ENCODE peak calls at places on chromosomes 3 and 15, in ten cellular contexts. O, V, H, W, C, G, A, L, R and E are unnamed samples.

GRCh38 chr3:196868297-196868661 is 559 bp downstream of the SENP5 start:
- DNase-seq in A (no peak), C (peak; percentile 28), R (peak; percentile 26), W (no peak), O (no peak), L (peak; percentile 19), H (peak; percentile 56), G (peak; percentile 32), V (no peak), E (peak; percentile 8)

GRCh38 chr15:69982037-69982436 is 115.7 kb downstream of the TLE3 start:
- DNase-seq in R (no peak), C (no peak), V (no peak), G (no peak), W (no peak), A (no peak), H (no peak), L (no peak), O (no peak), E (no peak)

GRCh38 chr15:100114100-100114499 is 227.7 kb downstream of the ADAMTS17 start:
- DNase-seq in V (no peak), A (peak; percentile 89), G (peak; percentile 98), R (peak; percentile 82), H (no peak), O (peak; percentile 90), L (peak; percentile 45), W (no peak), C (no peak), E (no peak)

GRCh38 chr15:31338879-31339557 is 12.4 kb downstream of the KLF13 start:
- DNase-seq in V (peak; percentile 67), A (peak; percentile 86), R (peak; percentile 95), C (no peak), W (no peak), O (peak; percentile 89), L (peak; percentile 81), G (peak; percentile 83), H (peak; percentile 52), E (no peak)

GRCh38 chr3:6105187-6105586 is 755.7 kb upstream of the GRM7 start:
- DNase-seq in W (no peak), V (no peak), H (no peak), C (no peak), A (no peak), G (no peak), O (no peak), R (no peak), L (no peak), E (no peak)

GRCh38 chr3:8529738-8530525 is 28.3 kb downstream of the LMCD1 start:
- DNase-seq in A (no peak), O (no peak), C (no peak), V (no peak), W (no peak), G (peak; percentile 54), L (no peak), R (no peak), H (no peak), E (peak; percentile 18)

GRCh38 chr3:72538070-72538745 is 310.0 kb downstream of the SHQ1 start:
- DNase-seq in W (no peak), L (no peak), V (no peak), O (no peak), A (no peak), C (no peak), R (no peak), H (no peak), G (no peak), E (no peak)

GRCh38 chr3:150146891-150147761 is 176.4 kb upstream of the PFN2 start:
- DNase-seq in C (no peak), R (peak; percentile 48), G (peak; percentile 98), A (peak; percentile 34), W (no peak), L (no peak), V (no peak), O (no peak), H (no peak), E (no peak)

GRCh38 chr15:30953731-30954378 is 37.6 kb downstream of the MTMR10 start:
- DNase-seq in V (peak; percentile 38), O (no peak), R (no peak), W (no peak), C (no peak), H (no peak), G (peak; percentile 94), L (no peak), A (peak; percentile 41), E (no peak)

GRCh38 chr3:118736107-118736506 is 298.5 kb downstream of the IGSF11 start:
- DNase-seq in W (no peak), V (no peak), G (no peak), H (peak; percentile 7), C (no peak), A (no peak), R (no peak), L (no peak), O (no peak), E (no peak)
- H3K36me3 ChIP-seq in W (no peaks in the 10 kb centered on the region), V (no peaks in the 10 kb centered on the region), G (no peaks in the 10 kb centered on the region), H (no peaks in the 10 kb centered on the region), C (no peaks in the 10 kb centered on the region), A (no peaks in the 10 kb centered on the region), R (no peaks in the 10 kb centered on the region), L (no peaks in the 10 kb centered on the region), O (no peaks in the 10 kb centered on the region), E (no peaks in the 10 kb centered on the region)

GRCh38 chr3:45413172-45413765 is 24.9 kb downstream of the LARS2 start:
- DNase-seq in A (no peak), L (no peak), R (no peak), W (no peak), G (no peak), H (no peak), C (no peak), O (no peak), V (no peak), E (no peak)
- H3K36me3 ChIP-seq in A (peaks cover 35% of the 10 kb centered on the region), L (no peaks in the 10 kb centered on the region), R (peaks cover 5% of the 10 kb centered on the region), W (peaks cover 21% of the 10 kb centered on the region), G (no peaks in the 10 kb centered on the region), H (peaks cover 24% of the 10 kb centered on the region), C (no peaks in the 10 kb centered on the region), O (peaks cover 5% of the 10 kb centered on the region), V (peaks cover 6% of the 10 kb centered on the region), E (peaks cover 53% of the 10 kb centered on the region)

GRCh38 chr3:49386056-49386756 is 25.6 kb downstream of the RHOA start:
- DNase-seq in V (no peak), H (no peak), R (no peak), L (no peak), C (no peak), W (no peak), A (no peak), G (no peak), O (no peak), E (no peak)

GRCh38 chr3:49387721-49388120 is 24.1 kb downstream of the RHOA start:
- DNase-seq in V (no peak), C (no peak), H (no peak), A (no peak), R (no peak), G (no peak), W (no peak), L (no peak), O (no peak), E (no peak)

GRCh38 chr3:49388416-49388815 is 23.4 kb downstream of the RHOA start:
- DNase-seq in O (no peak), R (no peak), V (no peak), C (no peak), A (no peak), W (no peak), H (no peak), G (peak; percentile 60), L (no peak), E (no peak)

GRCh38 chr3:49383387-49383786 is 25.2 kb upstream of the GPX1 start:
- DNase-seq in H (no peak), G (no peak), V (no peak), W (no peak), R (no peak), A (no peak), L (no peak), O (no peak), C (peak; percentile 56), E (no peak)

GRCh38 chr3:49385617-49386016 is 26.2 kb downstream of the RHOA start:
- DNase-seq in V (no peak), H (no peak), G (no peak), O (no peak), C (no peak), W (no peak), L (no peak), A (no peak), R (no peak), E (no peak)
- H3K36me3 ChIP-seq in V (peaks cover 6% of the 10 kb centered on the region), H (no peaks in the 10 kb centered on the region), G (no peaks in the 10 kb centered on the region), O (no peaks in the 10 kb centered on the region), C (no peaks in the 10 kb centered on the region), W (no peaks in the 10 kb centered on the region), L (no peaks in the 10 kb centered on the region), A (peaks cover 13% of the 10 kb centered on the region), R (no peaks in the 10 kb centered on the region), E (peaks cover 7% of the 10 kb centered on the region)

GRCh38 chr15:86139828-86140227 is 60.2 kb downstream of the AGBL1 start:
- DNase-seq in V (no peak), W (no peak), A (no peak), H (peak; percentile 74), C (no peak), R (peak; percentile 24), L (no peak), O (no peak), G (no peak), E (peak; percentile 30)

GRCh38 chr15:86138798-86139197 is 59.1 kb downstream of the AGBL1 start:
- DNase-seq in A (no peak), R (no peak), W (no peak), G (no peak), L (no peak), O (no peak), H (no peak), C (no peak), V (no peak), E (no peak)

GRCh38 chr15:86135030-86135429 is 55.4 kb downstream of the AGBL1 start:
- DNase-seq in W (no peak), C (peak; percentile 19), A (peak; percentile 29), H (no peak), R (no peak), G (no peak), V (no peak), L (no peak), O (no peak), E (no peak)
- H3K36me3 ChIP-seq in W (no peaks in the 10 kb centered on the region), C (no peaks in the 10 kb centered on the region), A (no peaks in the 10 kb centered on the region), H (no peaks in the 10 kb centered on the region), R (no peaks in the 10 kb centered on the region), G (no peaks in the 10 kb centered on the region), V (no peaks in the 10 kb centered on the region), L (no peaks in the 10 kb centered on the region), O (no peaks in the 10 kb centered on the region), E (no peaks in the 10 kb centered on the region)

GRCh38 chr15:90877996-90878395 is 6.3 kb upstream of the FES start:
- DNase-seq in V (no peak), L (no peak), W (no peak), C (no peak), G (no peak), O (no peak), R (no peak), A (no peak), H (no peak), E (no peak)
- H3K36me3 ChIP-seq in V (peaks cover 70% of the 10 kb centered on the region), L (peaks cover 38% of the 10 kb centered on the region), W (peaks cover 77% of the 10 kb centered on the region), C (peaks cover 20% of the 10 kb centered on the region), G (peaks cover 27% of the 10 kb centered on the region), O (peaks cover 73% of the 10 kb centered on the region), R (no peaks in the 10 kb centered on the region), A (peaks cover 72% of the 10 kb centered on the region), H (no peaks in the 10 kb centered on the region), E (peaks cover 80% of the 10 kb centered on the region)